ENCODE peak calls at places on chromosomes 5 and 9, in ten cellular contexts. One of them, this sample, is unnamed.

GRCh38 chr9:133701321-133701980 is 36.7 kb downstream of the SARDH start:
- DNase-seq in naive thymus-derived CD4-positive, alpha-beta T cell: peak; percentile 67
- DNase-seq in neuronal stem cell: no peak
- DNase-seq in thoracic aorta: no peak
- DNase-seq in GM23248: peak; percentile 43
- DNase-seq in CD8-positive, alpha-beta memory T cell: peak; percentile 44
- DNase-seq in CD8-positive, alpha-beta T cell: no peak
- DNase-seq in left ventricle myocardium inferior: no peak
- DNase-seq in cardiac muscle cell: no peak
- DNase-seq in gastrocnemius medialis: peak; percentile 9
- DNase-seq in this sample: no peak

GRCh38 chr9:18493361-18494015 is 19.5 kb downstream of the ADAMTSL1 start:
- DNase-seq in naive thymus-derived CD4-positive, alpha-beta T cell: no peak
- DNase-seq in neuronal stem cell: no peak
- DNase-seq in thoracic aorta: no peak
- DNase-seq in GM23248: peak; percentile 75
- DNase-seq in CD8-positive, alpha-beta memory T cell: no peak
- DNase-seq in CD8-positive, alpha-beta T cell: no peak
- DNase-seq in left ventricle myocardium inferior: no peak
- DNase-seq in cardiac muscle cell: no peak
- DNase-seq in gastrocnemius medialis: no peak
- DNase-seq in this sample: no peak

GRCh38 chr5:89043676-89044075 is 160.7 kb upstream of the MEF2C start:
- DNase-seq in naive thymus-derived CD4-positive, alpha-beta T cell: no peak
- DNase-seq in neuronal stem cell: no peak
- DNase-seq in thoracic aorta: no peak
- DNase-seq in GM23248: no peak
- DNase-seq in CD8-positive, alpha-beta memory T cell: no peak
- DNase-seq in CD8-positive, alpha-beta T cell: no peak
- DNase-seq in left ventricle myocardium inferior: no peak
- DNase-seq in cardiac muscle cell: no peak
- DNase-seq in gastrocnemius medialis: no peak
- DNase-seq in this sample: no peak

GRCh38 chr5:72692273-72692672 is 124.2 kb upstream of the TNPO1 start:
- DNase-seq in naive thymus-derived CD4-positive, alpha-beta T cell: no peak
- DNase-seq in neuronal stem cell: no peak
- DNase-seq in thoracic aorta: no peak
- DNase-seq in GM23248: peak; percentile 61
- DNase-seq in CD8-positive, alpha-beta memory T cell: no peak
- DNase-seq in CD8-positive, alpha-beta T cell: no peak
- DNase-seq in left ventricle myocardium inferior: no peak
- DNase-seq in cardiac muscle cell: no peak
- DNase-seq in gastrocnemius medialis: no peak
- DNase-seq in this sample: no peak

GRCh38 chr9:97682242-97682641 is 14.9 kb downstream of the XPA start:
- DNase-seq in naive thymus-derived CD4-positive, alpha-beta T cell: no peak
- DNase-seq in neuronal stem cell: no peak
- DNase-seq in thoracic aorta: no peak
- DNase-seq in GM23248: no peak
- DNase-seq in CD8-positive, alpha-beta memory T cell: no peak
- DNase-seq in CD8-positive, alpha-beta T cell: no peak
- DNase-seq in left ventricle myocardium inferior: no peak
- DNase-seq in cardiac muscle cell: no peak
- DNase-seq in gastrocnemius medialis: no peak
- DNase-seq in this sample: no peak

GRCh38 chr5:143542798-143543144 is 139.3 kb upstream of the NR3C1 start:
- DNase-seq in naive thymus-derived CD4-positive, alpha-beta T cell: no peak
- DNase-seq in neuronal stem cell: no peak
- DNase-seq in thoracic aorta: no peak
- DNase-seq in GM23248: no peak
- DNase-seq in CD8-positive, alpha-beta memory T cell: no peak
- DNase-seq in CD8-positive, alpha-beta T cell: no peak
- DNase-seq in left ventricle myocardium inferior: no peak
- DNase-seq in cardiac muscle cell: peak; percentile 19
- DNase-seq in gastrocnemius medialis: no peak
- DNase-seq in this sample: no peak

GRCh38 chr5:107604990-107605389 is 65.7 kb downstream of the EFNA5 start:
- DNase-seq in naive thymus-derived CD4-positive, alpha-beta T cell: no peak
- DNase-seq in neuronal stem cell: no peak
- DNase-seq in thoracic aorta: no peak
- DNase-seq in GM23248: no peak
- DNase-seq in CD8-positive, alpha-beta memory T cell: no peak
- DNase-seq in CD8-positive, alpha-beta T cell: no peak
- DNase-seq in left ventricle myocardium inferior: no peak
- DNase-seq in cardiac muscle cell: no peak
- DNase-seq in gastrocnemius medialis: no peak
- DNase-seq in this sample: no peak

GRCh38 chr5:103587185-103587748 is 24.7 kb upstream of the NUDT12 start:
- DNase-seq in naive thymus-derived CD4-positive, alpha-beta T cell: no peak
- DNase-seq in neuronal stem cell: peak; percentile 21
- DNase-seq in thoracic aorta: no peak
- DNase-seq in GM23248: peak; percentile 34
- DNase-seq in CD8-positive, alpha-beta memory T cell: no peak
- DNase-seq in CD8-positive, alpha-beta T cell: no peak
- DNase-seq in left ventricle myocardium inferior: no peak
- DNase-seq in cardiac muscle cell: no peak
- DNase-seq in gastrocnemius medialis: no peak
- DNase-seq in this sample: no peak

GRCh38 chr9:90846770-90847419 is 45.3 kb downstream of the SYK start:
- DNase-seq in naive thymus-derived CD4-positive, alpha-beta T cell: no peak
- DNase-seq in neuronal stem cell: no peak
- DNase-seq in thoracic aorta: no peak
- DNase-seq in GM23248: no peak
- DNase-seq in CD8-positive, alpha-beta memory T cell: no peak
- DNase-seq in CD8-positive, alpha-beta T cell: no peak
- DNase-seq in left ventricle myocardium inferior: no peak
- DNase-seq in cardiac muscle cell: no peak
- DNase-seq in gastrocnemius medialis: no peak
- DNase-seq in this sample: no peak

GRCh38 chr9:90848866-90849265 is 47.2 kb downstream of the SYK start:
- DNase-seq in naive thymus-derived CD4-positive, alpha-beta T cell: no peak
- DNase-seq in neuronal stem cell: no peak
- DNase-seq in thoracic aorta: no peak
- DNase-seq in GM23248: no peak
- DNase-seq in CD8-positive, alpha-beta memory T cell: no peak
- DNase-seq in CD8-positive, alpha-beta T cell: no peak
- DNase-seq in left ventricle myocardium inferior: no peak
- DNase-seq in cardiac muscle cell: no peak
- DNase-seq in gastrocnemius medialis: no peak
- DNase-seq in this sample: no peak

GRCh38 chr9:90851444-90851843 is 49.8 kb downstream of the SYK start:
- DNase-seq in naive thymus-derived CD4-positive, alpha-beta T cell: no peak
- DNase-seq in neuronal stem cell: no peak
- DNase-seq in thoracic aorta: no peak
- DNase-seq in GM23248: no peak
- DNase-seq in CD8-positive, alpha-beta memory T cell: no peak
- DNase-seq in CD8-positive, alpha-beta T cell: no peak
- DNase-seq in left ventricle myocardium inferior: no peak
- DNase-seq in cardiac muscle cell: peak; percentile 15
- DNase-seq in gastrocnemius medialis: no peak
- DNase-seq in this sample: no peak

GRCh38 chr9:90843530-90843929 is 41.9 kb downstream of the SYK start:
- DNase-seq in naive thymus-derived CD4-positive, alpha-beta T cell: no peak
- DNase-seq in neuronal stem cell: no peak
- DNase-seq in thoracic aorta: no peak
- DNase-seq in GM23248: no peak
- DNase-seq in CD8-positive, alpha-beta memory T cell: no peak
- DNase-seq in CD8-positive, alpha-beta T cell: no peak
- DNase-seq in left ventricle myocardium inferior: no peak
- DNase-seq in cardiac muscle cell: no peak
- DNase-seq in gastrocnemius medialis: no peak
- DNase-seq in this sample: no peak

DNA sequence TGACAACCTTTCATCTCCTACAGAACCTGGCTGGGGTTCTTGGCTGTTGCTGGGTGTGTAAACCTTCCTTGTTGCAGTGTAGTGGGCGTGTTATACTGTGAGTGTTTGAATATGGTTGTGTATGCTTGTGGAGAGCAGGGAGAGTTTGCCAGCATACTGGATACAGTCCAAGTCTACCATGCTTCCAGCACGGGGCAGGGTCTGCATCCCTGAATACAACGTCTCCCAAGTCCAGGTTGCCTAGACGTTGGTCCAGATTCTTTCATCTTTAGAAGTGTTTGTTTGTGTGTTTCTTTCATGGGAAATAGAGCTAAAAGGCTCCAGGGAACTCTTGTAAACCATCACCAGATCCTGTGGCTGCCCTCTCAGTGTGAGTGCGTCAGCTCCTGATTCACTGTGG is 46.4 kb downstream of the SYK start:
- DNase-seq in naive thymus-derived CD4-positive, alpha-beta T cell: no peak
- DNase-seq in neuronal stem cell: no peak
- DNase-seq in thoracic aorta: no peak
- DNase-seq in GM23248: no peak
- DNase-seq in CD8-positive, alpha-beta memory T cell: no peak
- DNase-seq in CD8-positive, alpha-beta T cell: no peak
- DNase-seq in left ventricle myocardium inferior: no peak
- DNase-seq in cardiac muscle cell: no peak
- DNase-seq in gastrocnemius medialis: no peak
- DNase-seq in this sample: no peak
- H3K36me3 ChIP-seq in naive thymus-derived CD4-positive, alpha-beta T cell: no peaks in the 10 kb centered on the region
- H3K36me3 ChIP-seq in neuronal stem cell: no peaks in the 10 kb centered on the region
- H3K36me3 ChIP-seq in thoracic aorta: no peaks in the 10 kb centered on the region
- H3K36me3 ChIP-seq in GM23248: no peaks in the 10 kb centered on the region
- H3K36me3 ChIP-seq in CD8-positive, alpha-beta memory T cell: no peaks in the 10 kb centered on the region
- H3K36me3 ChIP-seq in CD8-positive, alpha-beta T cell: no peaks in the 10 kb centered on the region
- H3K36me3 ChIP-seq in left ventricle myocardium inferior: no peaks in the 10 kb centered on the region
- H3K36me3 ChIP-seq in cardiac muscle cell: no peaks in the 10 kb centered on the region
- H3K36me3 ChIP-seq in gastrocnemius medialis: no peaks in the 10 kb centered on the region
- H3K36me3 ChIP-seq in this sample: peaks cover 5% of the 10 kb centered on the region

GRCh38 chr9:88418025-88418424 is 29.8 kb downstream of the SPIN1 start:
- DNase-seq in naive thymus-derived CD4-positive, alpha-beta T cell: no peak
- DNase-seq in neuronal stem cell: no peak
- DNase-seq in thoracic aorta: no peak
- DNase-seq in GM23248: no peak
- DNase-seq in CD8-positive, alpha-beta memory T cell: no peak
- DNase-seq in CD8-positive, alpha-beta T cell: no peak
- DNase-seq in left ventricle myocardium inferior: no peak
- DNase-seq in cardiac muscle cell: no peak
- DNase-seq in gastrocnemius medialis: no peak
- DNase-seq in this sample: no peak
- H3K36me3 ChIP-seq in naive thymus-derived CD4-positive, alpha-beta T cell: no peaks in the 10 kb centered on the region
- H3K36me3 ChIP-seq in neuronal stem cell: peaks cover 71% of the 10 kb centered on the region
- H3K36me3 ChIP-seq in thoracic aorta: peaks cover 3% of the 10 kb centered on the region
- H3K36me3 ChIP-seq in GM23248: peaks cover 17% of the 10 kb centered on the region
- H3K36me3 ChIP-seq in CD8-positive, alpha-beta memory T cell: peaks cover 5% of the 10 kb centered on the region
- H3K36me3 ChIP-seq in CD8-positive, alpha-beta T cell: peaks cover 5% of the 10 kb centered on the region
- H3K36me3 ChIP-seq in left ventricle myocardium inferior: peaks cover 64% of the 10 kb centered on the region
- H3K36me3 ChIP-seq in cardiac muscle cell: peaks cover 11% of the 10 kb centered on the region
- H3K36me3 ChIP-seq in gastrocnemius medialis: no peaks in the 10 kb centered on the region
- H3K36me3 ChIP-seq in this sample: peaks cover 64% of the 10 kb centered on the region

GRCh38 chr5:181231444-181231843 is 8.4 kb downstream of the TRIM41 start:
- DNase-seq in naive thymus-derived CD4-positive, alpha-beta T cell: no peak
- DNase-seq in neuronal stem cell: no peak
- DNase-seq in thoracic aorta: no peak
- DNase-seq in GM23248: no peak
- DNase-seq in CD8-positive, alpha-beta memory T cell: no peak
- DNase-seq in CD8-positive, alpha-beta T cell: no peak
- DNase-seq in left ventricle myocardium inferior: no peak
- DNase-seq in cardiac muscle cell: no peak
- DNase-seq in gastrocnemius medialis: no peak
- DNase-seq in this sample: no peak

GRCh38 chr5:181232593-181232992 is 9.5 kb downstream of the TRIM41 start:
- DNase-seq in naive thymus-derived CD4-positive, alpha-beta T cell: no peak
- DNase-seq in neuronal stem cell: no peak
- DNase-seq in thoracic aorta: no peak
- DNase-seq in GM23248: peak; percentile 41
- DNase-seq in CD8-positive, alpha-beta memory T cell: no peak
- DNase-seq in CD8-positive, alpha-beta T cell: no peak
- DNase-seq in left ventricle myocardium inferior: no peak
- DNase-seq in cardiac muscle cell: no peak
- DNase-seq in gastrocnemius medialis: peak; percentile 44
- DNase-seq in this sample: no peak

GRCh38 chr5:181234116-181234454 is 9.6 kb downstream of the RACK1 start:
- DNase-seq in naive thymus-derived CD4-positive, alpha-beta T cell: no peak
- DNase-seq in neuronal stem cell: no peak
- DNase-seq in thoracic aorta: no peak
- DNase-seq in GM23248: no peak
- DNase-seq in CD8-positive, alpha-beta memory T cell: no peak
- DNase-seq in CD8-positive, alpha-beta T cell: no peak
- DNase-seq in left ventricle myocardium inferior: no peak
- DNase-seq in cardiac muscle cell: no peak
- DNase-seq in gastrocnemius medialis: no peak
- DNase-seq in this sample: no peak

GRCh38 chr5:181233436-181234115 is 10.1 kb downstream of the RACK1 start:
- DNase-seq in naive thymus-derived CD4-positive, alpha-beta T cell: no peak
- DNase-seq in neuronal stem cell: no peak
- DNase-seq in thoracic aorta: no peak
- DNase-seq in GM23248: no peak
- DNase-seq in CD8-positive, alpha-beta memory T cell: no peak
- DNase-seq in CD8-positive, alpha-beta T cell: no peak
- DNase-seq in left ventricle myocardium inferior: no peak
- DNase-seq in cardiac muscle cell: no peak
- DNase-seq in gastrocnemius medialis: no peak
- DNase-seq in this sample: no peak

DNA sequence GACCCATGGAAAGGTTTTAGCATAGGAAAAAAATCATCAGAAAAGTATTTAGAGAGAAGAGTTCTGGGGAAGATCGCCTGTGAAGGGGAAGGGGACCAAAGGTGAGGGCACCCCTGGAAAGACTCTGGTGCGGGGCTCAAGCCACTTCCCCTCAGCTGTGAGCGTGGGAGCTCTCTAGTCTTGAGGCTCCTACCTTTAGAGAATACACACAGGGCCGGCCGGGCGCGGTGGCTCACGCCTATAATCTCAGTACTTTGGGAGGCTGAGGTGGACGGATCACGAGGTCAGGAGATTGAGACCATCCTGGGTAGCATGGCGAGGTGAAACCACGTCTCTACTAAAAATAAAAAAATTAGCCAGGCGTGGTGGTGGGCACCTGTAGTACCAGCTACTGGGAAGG is 6.9 kb downstream of the TRIM41 start:
- DNase-seq in naive thymus-derived CD4-positive, alpha-beta T cell: no peak
- DNase-seq in neuronal stem cell: no peak
- DNase-seq in thoracic aorta: no peak
- DNase-seq in GM23248: no peak
- DNase-seq in CD8-positive, alpha-beta memory T cell: no peak
- DNase-seq in CD8-positive, alpha-beta T cell: no peak
- DNase-seq in left ventricle myocardium inferior: no peak
- DNase-seq in cardiac muscle cell: no peak
- DNase-seq in gastrocnemius medialis: no peak
- DNase-seq in this sample: no peak
- H3K36me3 ChIP-seq in naive thymus-derived CD4-positive, alpha-beta T cell: no peaks in the 10 kb centered on the region
- H3K36me3 ChIP-seq in neuronal stem cell: peaks cover 92% of the 10 kb centered on the region
- H3K36me3 ChIP-seq in thoracic aorta: peaks cover 23% of the 10 kb centered on the region
- H3K36me3 ChIP-seq in GM23248: peaks cover under 1% of the 10 kb centered on the region
- H3K36me3 ChIP-seq in CD8-positive, alpha-beta memory T cell: peaks cover 25% of the 10 kb centered on the region
- H3K36me3 ChIP-seq in CD8-positive, alpha-beta T cell: peaks cover 26% of the 10 kb centered on the region
- H3K36me3 ChIP-seq in left ventricle myocardium inferior: peaks cover 53% of the 10 kb centered on the region
- H3K36me3 ChIP-seq in cardiac muscle cell: peaks cover 16% of the 10 kb centered on the region
- H3K36me3 ChIP-seq in gastrocnemius medialis: no peaks in the 10 kb centered on the region
- H3K36me3 ChIP-seq in this sample: peaks cover 20% of the 10 kb centered on the region

GRCh38 chr5:54024466-54024865 is 285.9 kb downstream of the ARL15 start:
- DNase-seq in naive thymus-derived CD4-positive, alpha-beta T cell: no peak
- DNase-seq in neuronal stem cell: no peak
- DNase-seq in thoracic aorta: no peak
- DNase-seq in GM23248: peak; percentile 69
- DNase-seq in CD8-positive, alpha-beta memory T cell: no peak
- DNase-seq in CD8-positive, alpha-beta T cell: no peak
- DNase-seq in left ventricle myocardium inferior: no peak
- DNase-seq in cardiac muscle cell: no peak
- DNase-seq in gastrocnemius medialis: no peak
- DNase-seq in this sample: peak; percentile 36

GRCh38 chr5:54021413-54022155 is 288.8 kb downstream of the ARL15 start:
- DNase-seq in naive thymus-derived CD4-positive, alpha-beta T cell: no peak
- DNase-seq in neuronal stem cell: no peak
- DNase-seq in thoracic aorta: no peak
- DNase-seq in GM23248: peak; percentile 15
- DNase-seq in CD8-positive, alpha-beta memory T cell: no peak
- DNase-seq in CD8-positive, alpha-beta T cell: no peak
- DNase-seq in left ventricle myocardium inferior: no peak
- DNase-seq in cardiac muscle cell: no peak
- DNase-seq in gastrocnemius medialis: no peak
- DNase-seq in this sample: no peak

GRCh38 chr5:54017580-54017979 is 292.8 kb downstream of the ARL15 start:
- DNase-seq in naive thymus-derived CD4-positive, alpha-beta T cell: no peak
- DNase-seq in neuronal stem cell: no peak
- DNase-seq in thoracic aorta: no peak
- DNase-seq in GM23248: no peak
- DNase-seq in CD8-positive, alpha-beta memory T cell: no peak
- DNase-seq in CD8-positive, alpha-beta T cell: no peak
- DNase-seq in left ventricle myocardium inferior: no peak
- DNase-seq in cardiac muscle cell: no peak
- DNase-seq in gastrocnemius medialis: no peak
- DNase-seq in this sample: no peak

GRCh38 chr5:54018438-54018837 is 291.9 kb downstream of the ARL15 start:
- DNase-seq in naive thymus-derived CD4-positive, alpha-beta T cell: no peak
- DNase-seq in neuronal stem cell: peak; percentile 51
- DNase-seq in thoracic aorta: no peak
- DNase-seq in GM23248: no peak
- DNase-seq in CD8-positive, alpha-beta memory T cell: no peak
- DNase-seq in CD8-positive, alpha-beta T cell: no peak
- DNase-seq in left ventricle myocardium inferior: no peak
- DNase-seq in cardiac muscle cell: no peak
- DNase-seq in gastrocnemius medialis: no peak
- DNase-seq in this sample: no peak

GRCh38 chr5:54022156-54022685 is 288.2 kb downstream of the ARL15 start:
- DNase-seq in naive thymus-derived CD4-positive, alpha-beta T cell: no peak
- DNase-seq in neuronal stem cell: no peak
- DNase-seq in thoracic aorta: no peak
- DNase-seq in GM23248: no peak
- DNase-seq in CD8-positive, alpha-beta memory T cell: no peak
- DNase-seq in CD8-positive, alpha-beta T cell: no peak
- DNase-seq in left ventricle myocardium inferior: no peak
- DNase-seq in cardiac muscle cell: no peak
- DNase-seq in gastrocnemius medialis: no peak
- DNase-seq in this sample: no peak
- H3K36me3 ChIP-seq in naive thymus-derived CD4-positive, alpha-beta T cell: no peaks in the 10 kb centered on the region
- H3K36me3 ChIP-seq in neuronal stem cell: no peaks in the 10 kb centered on the region
- H3K36me3 ChIP-seq in thoracic aorta: no peaks in the 10 kb centered on the region
- H3K36me3 ChIP-seq in GM23248: no peaks in the 10 kb centered on the region
- H3K36me3 ChIP-seq in CD8-positive, alpha-beta memory T cell: no peaks in the 10 kb centered on the region
- H3K36me3 ChIP-seq in CD8-positive, alpha-beta T cell: no peaks in the 10 kb centered on the region
- H3K36me3 ChIP-seq in left ventricle myocardium inferior: no peaks in the 10 kb centered on the region
- H3K36me3 ChIP-seq in cardiac muscle cell: no peaks in the 10 kb centered on the region
- H3K36me3 ChIP-seq in gastrocnemius medialis: no peaks in the 10 kb centered on the region
- H3K36me3 ChIP-seq in this sample: no peaks in the 10 kb centered on the region